ENCODE peak calls at places on chromosome 16, in nine cellular contexts. Z is activated naive CD4-positive, alpha-beta T cell; L is posterior vena cava; C is CD4-positive, CD25-positive, alpha-beta regulatory T cell; P is dorsolateral prefrontal cortex; I is mesenchymal stem cell; R is keratinocyte; W is activated T-helper 2 cell treated with anti-CD3 and anti-CD28 coated beads, Interferon-gamma antibody, Interleukin-2, Interleukin-4, amounts not matched to agents 10 μg/mL and 5 μg/mL and 100 μg/mL, durations not matched to agents 14 hours and 24 hours and 36 hours; O is stimulated activated CD4-positive, alpha-beta T cell treated with anti-CD3 and anti-CD28 coated beads, TNF-alpha, amount 100 ng/mL, for 24 hours. N is an unnamed sample.
A peak's percentile ranks its signal among the peaks of the same experiment; 100 is the strongest.

GRCh38 chr16:1770328-1771071 is 843 bp downstream of the NME3 start:
- DNase-seq in Z (no peak), L (peak; percentile 90), C (peak; percentile 20), P (peak; percentile 82), I (peak; percentile 64), R (no peak), W (no peak), O (no peak), N (peak; percentile 89)

GRCh38 chr16:27520982-27521673 is 28.6 kb downstream of the GTF3C1 start:
- DNase-seq in Z (no peak), L (no peak), C (no peak), P (no peak), I (peak; percentile 55), R (no peak), W (no peak), O (no peak), N (peak; percentile 10)

GRCh38 chr16:84283314-84284167 is 11.1 kb upstream of the WFDC1 start:
- DNase-seq in Z (no peak), L (no peak), C (no peak), P (no peak), I (no peak), R (no peak), W (no peak), O (no peak), N (no peak)

GRCh38 chr16:24815052-24815451 is 30.7 kb upstream of the SLC5A11 start:
- DNase-seq in Z (no peak), L (no peak), C (no peak), P (no peak), I (no peak), R (no peak), W (no peak), O (no peak), N (no peak)

GRCh38 chr16:57962756-57963155 is 8.2 kb downstream of the CNGB1 start:
- DNase-seq in Z (no peak), L (no peak), C (no peak), P (no peak), I (no peak), R (no peak), W (no peak), O (no peak), N (no peak)

GRCh38 chr16:86630471-86630870 is 52.1 kb downstream of the FOXL1 start:
- DNase-seq in Z (no peak), L (no peak), C (no peak), P (no peak), I (no peak), R (no peak), W (no peak), O (no peak), N (no peak)

GRCh38 chr16:65807858-65808257 is 558.6 kb upstream of the CDH5 start:
- DNase-seq in Z (no peak), L (no peak), C (no peak), P (no peak), I (no peak), R (no peak), W (no peak), O (no peak), N (no peak)

GRCh38 chr16:86018487-86018886 is 119.5 kb downstream of the IRF8 start:
- DNase-seq in Z (no peak), L (peak; percentile 91), C (no peak), P (no peak), I (peak; percentile 99), R (no peak), W (no peak), O (no peak), N (no peak)

GRCh38 chr16:90020260-90020837 is 1.1 kb upstream of the DBNDD1 start:
- DNase-seq in Z (no peak), L (no peak), C (no peak), P (no peak), I (no peak), R (no peak), W (no peak), O (no peak), N (no peak)

GRCh38 chr16:56872863-56873391 is 7.9 kb downstream of the SLC12A3 start:
- DNase-seq in Z (no peak), L (no peak), C (no peak), P (no peak), I (peak; percentile 60), R (no peak), W (no peak), O (no peak), N (no peak)

GRCh38 chr16:29784901-29785500 is 5.5 kb upstream of the KIF22 start:
- DNase-seq in Z (peak; percentile 39), L (peak; percentile 94), C (peak; percentile 80), P (peak; percentile 76), I (peak; percentile 77), R (no peak), W (peak; percentile 67), O (peak; percentile 51), N (peak; percentile 77)

GRCh38 chr16:85394511-85395206 is 218.5 kb upstream of the GSE1 start:
- DNase-seq in Z (no peak), L (peak; percentile 58), C (no peak), P (peak; percentile 6), I (no peak), R (no peak), W (no peak), O (no peak), N (no peak)

GRCh38 chr16:57514891-57515600 is 21.3 kb downstream of the CCDC102A start:
- DNase-seq in Z (no peak), L (peak; percentile 80), C (no peak), P (no peak), I (no peak), R (no peak), W (no peak), O (no peak), N (no peak)

GRCh38 chr16:1530883-1531637 is 2.4 kb upstream of the TMEM204 start:
- DNase-seq in Z (no peak), L (peak; percentile 92), C (no peak), P (no peak), I (peak; percentile 90), R (no peak), W (no peak), O (no peak), N (peak; percentile 63)

GRCh38 chr16:27860091-27860490 is 203.4 kb downstream of the GSG1L start:
- DNase-seq in Z (no peak), L (no peak), C (no peak), P (no peak), I (no peak), R (no peak), W (no peak), O (no peak), N (no peak)

GRCh38 chr16:3610698-3611144 is 685 bp downstream of the SLX4 start:
- DNase-seq in Z (no peak), L (no peak), C (peak; percentile 30), P (no peak), I (no peak), R (no peak), W (no peak), O (no peak), N (no peak)

GRCh38 chr16:35598696-35599332 is 2139.4 kb downstream of the TP53TG3F start:
- DNase-seq in Z (no peak), L (no peak), C (no peak), P (no peak), I (no peak), R (no peak), W (no peak), O (no peak), N (no peak)

GRCh38 chr16:85094176-85094805 is 18.0 kb downstream of the CIBAR2 start:
- DNase-seq in Z (no peak), L (no peak), C (no peak), P (no peak), I (no peak), R (no peak), W (no peak), O (no peak), N (no peak)

GRCh38 chr16:56102159-56102798 is 89.0 kb upstream of the GNAO1 start:
- DNase-seq in Z (no peak), L (peak; percentile 92), C (no peak), P (no peak), I (no peak), R (no peak), W (no peak), O (no peak), N (peak; percentile 28)

GRCh38 chr16:29912087-29912486 is 11.8 kb downstream of the ASPHD1 start:
- DNase-seq in Z (no peak), L (no peak), C (no peak), P (no peak), I (no peak), R (no peak), W (no peak), O (no peak), N (no peak)

GRCh38 chr16:20879175-20880053 is 20.7 kb downstream of the DCUN1D3 start:
- DNase-seq in Z (no peak), L (no peak), C (peak; percentile 13), P (no peak), I (peak; percentile 71), R (no peak), W (no peak), O (no peak), N (no peak)

GRCh38 chr16:64990101-64990500 is 131.8 kb downstream of the CDH11 start:
- DNase-seq in Z (no peak), L (no peak), C (no peak), P (no peak), I (no peak), R (no peak), W (no peak), O (no peak), N (no peak)

GRCh38 chr16:72464597-72465368 is 292.8 kb upstream of the PMFBP1 start:
- DNase-seq in Z (no peak), L (no peak), C (no peak), P (no peak), I (no peak), R (no peak), W (no peak), O (no peak), N (no peak)

GRCh38 chr16:12709807-12710206 is 93.9 kb downstream of the CPPED1 start:
- DNase-seq in Z (no peak), L (no peak), C (no peak), P (no peak), I (no peak), R (no peak), W (no peak), O (no peak), N (no peak)

GRCh38 chr16:65070831-65071230 is 51.0 kb downstream of the CDH11 start:
- DNase-seq in Z (no peak), L (peak; percentile 87), C (no peak), P (peak; percentile 49), I (peak; percentile 98), R (no peak), W (no peak), O (no peak), N (peak; percentile 36)

GRCh38 chr16:67155305-67156145 is 4.2 kb downstream of the TRADD start:
- DNase-seq in Z (peak; percentile 67), L (peak; percentile 93), C (peak; percentile 83), P (peak; percentile 77), I (peak; percentile 66), R (no peak), W (peak; percentile 77), O (peak; percentile 59), N (peak; percentile 78)

GRCh38 chr16:11318817-11319216 is 26.4 kb upstream of the RMI2 start:
- DNase-seq in Z (no peak), L (no peak), C (no peak), P (no peak), I (no peak), R (no peak), W (no peak), O (no peak), N (no peak)

GRCh38 chr16:66619036-66619435 is 14.5 kb downstream of the CMTM3 start:
- DNase-seq in Z (no peak), L (no peak), C (no peak), P (no peak), I (no peak), R (no peak), W (no peak), O (no peak), N (no peak)

GRCh38 chr16:84883301-84883700 is 63.5 kb downstream of the CRISPLD2 start:
- DNase-seq in Z (no peak), L (peak; percentile 87), C (no peak), P (no peak), I (no peak), R (no peak), W (no peak), O (no peak), N (peak; percentile 20)

GRCh38 chr16:15925631-15926030 is 23.8 kb upstream of the ABCC1 start:
- DNase-seq in Z (no peak), L (peak; percentile 25), C (no peak), P (no peak), I (no peak), R (no peak), W (no peak), O (no peak), N (no peak)

GRCh38 chr16:14196539-14196938 is 125.4 kb downstream of the MRTFB start:
- DNase-seq in Z (no peak), L (no peak), C (peak; percentile 31), P (no peak), I (no peak), R (no peak), W (no peak), O (no peak), N (no peak)